ENCODE peak calls at places on chromosomes 7 and 10, in five cellular contexts. G is IMR-90, E is A549, Z is K562, Q is HepG2. X is an unnamed sample.

GRCh38 chr10:35561670-35562069 is 43.5 kb upstream of the GJD4 start:
- DNase-seq in G (no peak), E (no peak), Z (no peak), Q (no peak), X (no peak)

GRCh38 chr10:103793429-103793828 is 61.9 kb downstream of the SH3PXD2A start:
- DNase-seq in G (no peak), E (no peak), Z (no peak), Q (peak; percentile 62), X (no peak)

GRCh38 chr7:118094044-118094443 is 89.9 kb upstream of the LSM8 start:
- DNase-seq in G (no peak), E (no peak), Z (no peak), Q (no peak), X (no peak)

GRCh38 chr10:61692447-61692846 is 29.7 kb downstream of the CABCOCO1 start:
- DNase-seq in G (no peak), E (no peak), Z (no peak), Q (no peak), X (no peak)

GRCh38 chr7:139189357-139189756 is 41.7 kb upstream of the UBN2 start:
- DNase-seq in G (no peak), E (no peak), Z (no peak), Q (no peak), X (no peak)

GRCh38 chr7:3027005-3027404 is 16.7 kb downstream of the CARD11 start:
- DNase-seq in G (no peak), E (no peak), Z (no peak), Q (no peak), X (no peak)

GRCh38 chr7:106217089-106217542 is 67.7 kb downstream of the NAMPT start:
- DNase-seq in G (peak; percentile 42), E (peak; percentile 38), Z (peak; percentile 23), Q (no peak), X (no peak)

GRCh38 chr10:66045859-66046258 is 880.0 kb upstream of the LRRTM3 start:
- DNase-seq in G (no peak), E (no peak), Z (no peak), Q (no peak), X (no peak)

GRCh38 chr7:23012186-23012585 is 1.7 kb downstream of the HYCC1 start:
- DNase-seq in G (no peak), E (no peak), Z (no peak), Q (no peak), X (no peak)

GRCh38 chr7:107960306-107960705 is 42.7 kb downstream of the LAMB1 start:
- DNase-seq in G (no peak), E (no peak), Z (no peak), Q (no peak), X (no peak)

GRCh38 chr10:68989317-68989990 is 851 bp downstream of the KIFBP start:
- DNase-seq in G (peak; percentile 13), E (no peak), Z (peak; percentile 46), Q (no peak), X (no peak)

GRCh38 chr7:118836933-118837332 is 612.4 kb downstream of the ANKRD7 start:
- DNase-seq in G (no peak), E (no peak), Z (no peak), Q (no peak), X (peak; percentile 45)

GRCh38 chr10:132204781-132205473 is 18.2 kb downstream of the DPYSL4 start:
- DNase-seq in G (no peak), E (no peak), Z (peak; percentile 34), Q (peak; percentile 28), X (no peak)

GRCh38 chr7:107660381-107661080 is at the start of gene SLC26A4:
- DNase-seq in G (no peak), E (no peak), Z (no peak), Q (no peak), X (no peak)

GRCh38 chr7:114645451-114645850 is 230.8 kb downstream of the FOXP2 start:
- DNase-seq in G (no peak), E (no peak), Z (no peak), Q (no peak), X (no peak)

GRCh38 chr10:2851544-2851943 is 215.8 kb upstream of the PFKP start:
- DNase-seq in G (no peak), E (no peak), Z (no peak), Q (no peak), X (no peak)

GRCh38 chr10:48594799-48595198 is 10.1 kb downstream of the ARHGAP22 start:
- DNase-seq in G (no peak), E (no peak), Z (no peak), Q (no peak), X (no peak)

GRCh38 chr7:47836513-47837202 is 111.6 kb downstream of the PKD1L1 start:
- DNase-seq in G (no peak), E (no peak), Z (no peak), Q (no peak), X (no peak)

GRCh38 chr10:58700576-58700975 is 187.9 kb downstream of the BICC1 start:
- DNase-seq in G (no peak), E (no peak), Z (no peak), Q (no peak), X (no peak)

GRCh38 chr7:132430863-132431822 is 145.1 kb downstream of the PLXNA4 start:
- DNase-seq in G (peak; percentile 72), E (peak; percentile 36), Z (peak; percentile 37), Q (no peak), X (no peak)

GRCh38 chr10:1731592-1731991 is 5.7 kb downstream of the ADARB2 start:
- DNase-seq in G (no peak), E (no peak), Z (no peak), Q (no peak), X (no peak)

GRCh38 chr7:157576415-157576814 is 239.6 kb downstream of the DNAJB6 start:
- DNase-seq in G (no peak), E (no peak), Z (peak; percentile 17), Q (no peak), X (no peak)

GRCh38 chr10:95290446-95290800 is 380 bp downstream of the PDLIM1 start:
- DNase-seq in G (no peak), E (no peak), Z (no peak), Q (no peak), X (no peak)

GRCh38 chr7:108001759-108002725 is 919 bp downstream of the LAMB1 start:
- DNase-seq in G (peak; percentile 41), E (no peak), Z (no peak), Q (no peak), X (no peak)

GRCh38 chr7:104767113-104767512 is 246.9 kb upstream of the KMT2E start:
- DNase-seq in G (no peak), E (no peak), Z (no peak), Q (no peak), X (no peak)

GRCh38 chr7:34260282-34260681 is 354.9 kb downstream of the BMPER start:
- DNase-seq in G (peak; percentile 94), E (peak; percentile 62), Z (no peak), Q (no peak), X (no peak)

GRCh38 chr7:150313367-150313809 is 9.8 kb upstream of the LRRC61 start:
- DNase-seq in G (no peak), E (no peak), Z (peak; percentile 89), Q (no peak), X (no peak)
- H3K4me2 ChIP-seq in G (no peak overlapping the region), E (no peak overlapping the region), Z (peak overlapping the region; percentile 83), Q (no peak overlapping the region), X (no peak overlapping the region)

DNA sequence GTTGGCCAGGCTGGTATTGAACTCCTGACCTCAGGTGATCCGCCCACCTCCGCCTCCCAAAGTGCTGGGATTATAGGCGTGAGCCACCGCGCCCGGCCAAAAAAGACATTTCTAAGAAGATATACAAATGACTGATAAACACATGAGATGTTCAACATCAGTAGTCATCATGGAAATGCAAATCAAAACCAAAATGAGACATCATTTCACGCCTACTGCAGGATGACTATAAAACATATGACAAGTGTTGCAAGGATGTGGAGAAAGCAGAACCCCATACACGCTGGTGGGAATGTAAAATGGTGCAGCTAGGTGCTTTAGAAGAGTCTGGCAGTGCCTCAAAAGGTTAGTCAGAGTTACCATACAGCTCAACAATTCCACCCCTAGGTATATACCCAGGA is 24.6 kb downstream of the TMEM209 start:
- DNase-seq in G (peak; percentile 85), E (no peak), Z (no peak), Q (no peak), X (no peak)
- TF ChIP-seq BHLHE40 in G (no peak), E (no peak), Z (no peak), Q (no peak), X (no peak)

DNA sequence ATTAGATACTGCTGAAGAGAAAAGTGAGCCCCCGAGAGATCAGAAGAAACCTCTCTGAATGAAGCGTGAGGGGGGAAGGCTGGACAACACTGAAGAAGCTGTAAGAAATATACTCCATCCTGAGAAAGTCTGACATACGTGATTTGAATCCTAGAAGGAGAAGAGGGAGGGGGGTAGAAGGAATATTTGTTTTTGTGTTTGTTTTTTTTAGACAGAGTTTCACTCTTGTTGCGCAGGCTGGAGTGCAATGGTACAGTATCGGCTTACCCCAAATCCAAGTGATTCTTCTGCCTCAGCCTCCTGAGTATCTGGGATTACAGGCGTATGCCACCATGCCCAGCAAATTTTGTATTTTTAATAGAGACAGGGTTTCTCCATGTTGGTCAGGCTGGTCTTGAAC is 52.6 kb downstream of the GALNT11 start:
- DNase-seq in G (no peak), E (no peak), Z (no peak), Q (no peak), X (no peak)
- H3K4me2 ChIP-seq in G (no peak overlapping the region), E (no peak overlapping the region), Z (no peak overlapping the region), Q (no peak overlapping the region), X (no peak overlapping the region)

DNA sequence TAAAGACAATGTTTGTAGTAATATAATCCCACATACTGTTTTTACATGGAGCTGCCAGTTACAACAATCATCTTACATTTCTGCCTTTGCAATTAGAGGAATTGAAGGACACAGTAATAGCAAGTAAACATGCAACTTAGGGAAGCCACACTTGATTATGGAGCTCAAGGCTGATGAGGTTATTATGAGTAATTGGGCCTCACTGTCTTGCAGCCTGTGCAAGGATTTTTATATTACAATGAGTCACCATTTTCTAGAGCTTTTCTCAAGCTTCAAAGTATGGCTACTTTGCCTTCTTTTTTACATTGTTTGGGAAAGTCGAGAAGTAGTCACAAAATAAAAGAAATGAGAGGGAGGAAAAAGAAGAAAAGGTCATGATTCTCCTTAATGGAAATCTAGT is 226.4 kb downstream of the KIAA1217 start:
- DNase-seq in G (peak; percentile 85), E (no peak), Z (no peak), Q (no peak), X (no peak)
- TF ChIP-seq BHLHE40 in G (peak; percentile 46), E (no peak), Z (no peak), Q (no peak), X (no peak)

GRCh38 chr7:149459540-149460433 is 1.1 kb downstream of the ZNF777 start:
- DNase-seq in G (no peak), E (peak; percentile 29), Z (peak; percentile 50), Q (no peak), X (no peak)

GRCh38 chr7:149456770-149457421 is 4.0 kb downstream of the ZNF777 start:
- DNase-seq in G (peak; percentile 20), E (no peak), Z (no peak), Q (no peak), X (no peak)

GRCh38 chr7:149459201-149459539 is 1.7 kb downstream of the ZNF777 start:
- DNase-seq in G (no peak), E (peak; percentile 16), Z (peak; percentile 27), Q (no peak), X (no peak)

GRCh38 chr7:149457766-149458165 is 3.1 kb downstream of the ZNF777 start:
- DNase-seq in G (no peak), E (no peak), Z (no peak), Q (no peak), X (no peak)

DNA sequence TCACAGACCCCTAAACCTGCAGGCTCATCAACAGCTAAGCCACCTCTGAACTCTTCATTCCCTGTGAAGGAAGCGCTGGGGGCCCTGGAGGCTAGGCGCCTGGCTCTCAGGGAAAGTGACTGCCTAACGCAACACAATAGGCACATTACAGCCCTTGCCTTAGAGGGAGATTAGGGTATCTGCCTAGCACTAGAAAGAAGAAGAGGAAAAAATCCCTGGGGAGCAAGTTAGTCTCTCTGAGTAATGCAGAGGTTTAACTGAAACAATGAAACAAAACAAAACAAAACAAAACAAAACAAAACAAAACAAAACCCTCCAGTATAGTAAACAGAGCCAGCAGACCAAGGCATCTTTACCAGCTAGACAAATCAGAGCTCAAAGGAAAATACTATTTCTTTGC is 2.6 kb downstream of the ZNF777 start:
- DNase-seq in G (no peak), E (no peak), Z (peak; percentile 27), Q (no peak), X (no peak)
- H3K4me2 ChIP-seq in G (no peak overlapping the region), E (peak overlapping the region; percentile 96), Z (peak overlapping the region; percentile 70), Q (no peak overlapping the region), X (no peak overlapping the region)

X was measured in GM12878.